ENCODE peak calls at places on chromosome 7, in six cellular contexts. R is GM23338, Q is choroid plexus epithelial cell, N is brain microvascular endothelial cell, D is ascending aorta, V is endothelial cell of umbilical vein. B is an unnamed sample.

GRCh38 chr7:4856336-4857056 is 5.3 kb downstream of the PAPOLB start:
- DNase-seq in R (no peak), Q (no peak), N (no peak), D (no peak), V (no peak), B (no peak)

GRCh38 chr7:12670759-12671545 is 16.5 kb upstream of the ARL4A start:
- DNase-seq in R (no peak), Q (no peak), N (no peak), D (no peak), V (no peak), B (no peak)

GRCh38 chr7:131161103-131161502 is 166.6 kb upstream of the MKLN1 start:
- DNase-seq in R (no peak), Q (peak; percentile 53), N (peak; percentile 52), D (no peak), V (no peak), B (peak; percentile 14)

GRCh38 chr7:33773053-33773452 is 132.3 kb upstream of the BMPER start:
- DNase-seq in R (no peak), Q (no peak), N (peak; percentile 50), D (no peak), V (peak; percentile 58), B (peak; percentile 77)

GRCh38 chr7:16026253-16027020 is 340.0 kb upstream of the MEOX2 start:
- DNase-seq in R (no peak), Q (peak; percentile 81), N (peak; percentile 64), D (no peak), V (peak; percentile 30), B (peak; percentile 43)

GRCh38 chr7:127338122-127338521 is 54.4 kb downstream of the ZNF800 start:
- DNase-seq in R (no peak), Q (no peak), N (no peak), D (no peak), V (no peak), B (no peak)

GRCh38 chr7:101608772-101609713 is 20.1 kb downstream of the MYL10 start:
- DNase-seq in R (peak; percentile 57), Q (no peak), N (no peak), D (no peak), V (no peak), B (no peak)

GRCh38 chr7:28414453-28414852 is 2.1 kb downstream of the CREB5 start:
- DNase-seq in R (no peak), Q (no peak), N (no peak), D (no peak), V (no peak), B (no peak)

GRCh38 chr7:100483101-100483727 is 513 bp upstream of the NYAP1 start:
- DNase-seq in R (peak; percentile 85), Q (peak; percentile 36), N (peak; percentile 14), D (no peak), V (peak; percentile 39), B (peak; percentile 35)

GRCh38 chr7:28638914-28639313 is 226.6 kb downstream of the CREB5 start:
- DNase-seq in R (no peak), Q (no peak), N (no peak), D (no peak), V (no peak), B (no peak)

GRCh38 chr7:7742223-7742622 is 23.8 kb upstream of the RPA3 start:
- DNase-seq in R (peak; percentile 58), Q (no peak), N (no peak), D (no peak), V (no peak), B (no peak)

GRCh38 chr7:123215350-123215749 is 15.6 kb upstream of the SLC13A1 start:
- DNase-seq in R (no peak), Q (no peak), N (no peak), D (no peak), V (no peak), B (no peak)

GRCh38 chr7:79337722-79338121 is 115.7 kb downstream of the MAGI2 start:
- DNase-seq in R (no peak), Q (no peak), N (no peak), D (no peak), V (no peak), B (no peak)

GRCh38 chr7:139362981-139363380 is 3.3 kb downstream of the LUC7L2 start:
- DNase-seq in R (no peak), Q (no peak), N (no peak), D (no peak), V (no peak), B (no peak)

GRCh38 chr7:143259765-143260164 is 3.5 kb upstream of the GSTK1 start:
- DNase-seq in R (no peak), Q (no peak), N (no peak), D (no peak), V (no peak), B (no peak)

GRCh38 chr7:84336303-84336702 is 141.7 kb upstream of the SEMA3A start:
- DNase-seq in R (peak; percentile 26), Q (peak; percentile 97), N (peak; percentile 91), D (no peak), V (no peak), B (peak; percentile 87)

GRCh38 chr7:37109853-37110252 is 338.8 kb downstream of the ELMO1 start:
- DNase-seq in R (peak; percentile 22), Q (no peak), N (no peak), D (no peak), V (peak; percentile 9), B (no peak)

GRCh38 chr7:7178081-7178480 is 4.3 kb upstream of the C1GALT1 start:
- DNase-seq in R (peak; percentile 27), Q (no peak), N (no peak), D (no peak), V (no peak), B (peak; percentile 20)

GRCh38 chr7:155291045-155291530 is 6.6 kb upstream of the INSIG1 start:
- DNase-seq in R (no peak), Q (peak; percentile 43), N (peak; percentile 69), D (no peak), V (peak; percentile 37), B (peak; percentile 37)

DNA sequence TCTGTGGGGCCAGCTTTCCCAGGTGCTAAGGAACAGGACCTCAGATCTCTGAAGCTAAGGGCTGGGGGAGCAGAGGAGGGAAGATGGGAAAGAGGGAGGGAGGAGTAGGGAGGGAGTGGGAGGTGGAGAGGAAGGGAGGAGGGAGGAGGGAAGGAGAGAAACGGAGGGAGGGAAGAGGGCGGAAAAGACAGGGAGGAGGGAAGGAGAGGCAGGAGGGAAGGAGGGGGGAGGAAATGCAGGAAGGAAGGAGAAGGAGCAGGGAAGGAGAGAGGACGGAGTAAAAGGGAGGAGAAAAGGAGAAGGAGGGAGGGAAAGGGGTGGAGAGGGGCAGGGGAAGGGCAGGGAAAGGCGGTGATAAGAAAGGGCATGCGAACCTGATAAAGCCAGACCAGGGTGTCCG is 71.0 kb upstream of the FAM20C start:
- DNase-seq in R (peak; percentile 74), Q (no peak), N (no peak), D (no peak), V (no peak), B (no peak)
- H3K4me3 ChIP-seq in R (peak overlapping the region; percentile 37), Q (no peak overlapping the region), N (no peak overlapping the region), D (no peak overlapping the region), V (no peak overlapping the region), B (no peak overlapping the region)

DNA sequence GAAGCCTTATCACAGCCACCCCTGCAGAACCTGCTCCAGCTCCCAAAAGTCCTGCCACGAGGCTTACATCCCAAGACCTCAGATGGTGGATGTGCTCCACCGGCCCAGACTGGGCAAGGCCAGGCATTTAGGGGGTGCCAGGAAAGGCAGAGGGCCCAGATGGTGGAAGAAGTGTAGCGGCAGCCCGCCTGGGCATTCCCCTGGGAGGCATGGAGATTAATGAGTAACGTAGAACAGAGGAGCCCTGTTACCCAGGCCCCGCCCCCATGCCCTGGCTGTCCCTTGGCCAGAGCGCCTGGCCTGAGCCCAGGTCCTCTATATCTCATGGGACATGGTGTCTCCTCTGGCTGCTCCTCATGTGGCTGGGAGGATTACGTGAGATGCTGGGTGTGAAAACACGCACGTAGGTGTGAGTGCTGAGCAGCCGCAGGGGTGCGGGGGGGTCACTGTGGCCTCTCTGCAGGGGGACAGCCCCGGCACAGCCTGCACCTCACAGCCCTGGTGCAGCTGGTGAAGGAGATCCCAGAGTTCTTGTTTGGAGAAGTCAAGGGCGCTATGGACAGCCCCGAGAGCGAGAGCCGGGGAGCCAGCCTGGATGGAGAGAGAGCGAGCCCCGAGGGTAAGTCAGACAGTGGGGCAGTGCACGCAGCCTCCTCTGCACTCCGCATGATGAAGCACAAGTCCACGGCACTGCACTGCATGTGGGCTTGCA is 52.9 kb downstream of the ZNF467 start:
- DNase-seq in R (no peak), Q (no peak), N (no peak), D (no peak), V (no peak), B (no peak)
- TF ChIP-seq CTCF in R (no peak), Q (no peak), N (no peak), D (no peak), V (no peak), B (no peak)

GRCh38 chr7:26918241-26918640 is 53.9 kb upstream of the SKAP2 start:
- DNase-seq in R (no peak), Q (no peak), N (no peak), D (no peak), V (no peak), B (no peak)
- H3K4me3 ChIP-seq in R (no peak overlapping the region), Q (no peak overlapping the region), N (no peak overlapping the region), D (no peak overlapping the region), V (no peak overlapping the region), B (no peak overlapping the region)

DNA sequence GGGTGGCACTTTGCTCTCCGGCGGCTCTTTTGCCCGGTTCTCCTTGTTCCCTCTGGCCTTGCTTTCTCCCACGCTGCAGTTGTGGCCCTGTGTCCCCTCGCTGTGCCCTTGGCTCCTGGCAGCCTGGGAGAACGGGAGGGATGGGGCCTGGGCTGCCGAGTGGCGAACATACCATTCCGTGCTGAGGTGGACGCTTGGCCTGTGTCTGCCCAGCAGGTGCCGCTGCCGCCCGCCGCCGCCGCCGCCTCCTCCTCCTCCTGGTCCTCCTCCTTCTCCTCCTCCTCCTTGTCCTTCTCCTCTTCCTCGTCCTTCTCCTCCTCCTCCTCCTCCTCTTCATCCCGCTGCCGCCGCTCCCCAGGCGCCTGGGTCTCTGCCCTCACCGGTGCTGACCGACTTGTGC is 36.0 kb downstream of the AGAP3 start:
- DNase-seq in R (peak; percentile 51), Q (no peak), N (no peak), D (no peak), V (no peak), B (no peak)
- TF ChIP-seq CTCF in R (peak; percentile 55), Q (no peak), N (peak; percentile 33), D (no peak), V (no peak), B (no peak)

GRCh38 chr7:141884544-141885227 is 31.5 kb upstream of the OR9A4 start:
- DNase-seq in R (no peak), Q (no peak), N (no peak), D (no peak), V (no peak), B (no peak)
- H3K4me3 ChIP-seq in R (no peak overlapping the region), Q (no peak overlapping the region), N (no peak overlapping the region), D (no peak overlapping the region), V (no peak overlapping the region), B (no peak overlapping the region)

DNA sequence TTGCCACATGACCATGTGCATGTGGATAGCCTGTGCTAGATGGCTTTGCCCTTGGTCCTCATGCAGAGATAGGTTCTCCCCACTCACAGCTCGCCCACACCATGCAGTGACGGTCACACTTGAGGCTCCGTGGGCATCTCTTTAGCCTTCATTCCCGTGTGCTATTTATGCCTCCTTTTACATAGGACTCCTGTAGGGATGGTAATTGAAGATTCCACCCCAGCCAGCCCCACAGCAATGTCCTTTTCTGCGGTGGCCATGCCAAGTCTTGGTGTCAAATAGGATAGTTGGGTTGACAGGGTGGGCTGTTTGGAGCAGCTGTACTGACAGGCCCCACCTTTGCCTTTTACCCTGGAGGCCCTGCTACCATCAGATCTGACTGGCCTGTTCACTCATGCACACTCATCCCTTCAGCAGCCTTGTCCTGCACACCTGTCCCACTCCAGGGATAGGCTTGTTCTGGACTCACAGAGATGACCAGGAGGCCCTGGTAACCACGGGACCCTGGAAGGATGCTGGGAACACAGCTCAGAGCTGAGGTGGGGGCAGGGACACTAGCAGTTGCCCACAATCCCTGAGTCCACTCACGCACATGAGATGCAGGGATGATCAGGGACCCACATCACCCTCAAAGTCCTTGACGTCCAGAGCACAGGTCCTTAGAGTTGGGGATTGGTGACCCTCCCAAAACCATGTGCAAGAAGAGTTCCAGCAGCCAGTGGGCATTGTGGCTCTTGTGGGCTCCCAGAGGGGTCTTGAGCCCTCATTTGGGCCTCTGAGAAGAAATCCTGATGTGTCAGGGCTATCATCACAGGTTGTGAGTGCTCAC is 71.2 kb downstream of the ADCY1 start:
- DNase-seq in R (no peak), Q (no peak), N (no peak), D (no peak), V (no peak), B (no peak)
- TF ChIP-seq CTCF in R (no peak), Q (no peak), N (no peak), D (no peak), V (no peak), B (no peak)